ENCODE peak calls at places on chromosomes 11 and 22, in four cellular contexts. One of them, this sample, is unnamed.

GRCh38 chr11:126485021-126485781 is 129.7 kb downstream of the ST3GAL4 start:
- DNase-seq in H9: no peak
- DNase-seq in H1: no peak
- DNase-seq in IMR-90: peak; percentile 81
- DNase-seq in this sample: no peak

GRCh38 chr11:85663781-85664560 is 958 bp downstream of the CREBZF start:
- DNase-seq in IMR-90: peak; percentile 45
- DNase-seq in H1: no peak
- DNase-seq in H9: peak; percentile 64
- DNase-seq in this sample: peak; percentile 89

GRCh38 chr22:43777204-43777671 is 34.9 kb downstream of the EFCAB6 start:
- DNase-seq in H1: no peak
- DNase-seq in IMR-90: peak; percentile 91
- DNase-seq in H9: no peak
- DNase-seq in this sample: peak; percentile 5

GRCh38 chr22:20028855-20029549 is 8.1 kb downstream of the TANGO2 start:
- DNase-seq in IMR-90: no peak
- DNase-seq in H1: no peak
- DNase-seq in H9: no peak
- DNase-seq in this sample: no peak

GRCh38 chr22:35894464-35894878 is 134.2 kb downstream of the RBFOX2 start:
- DNase-seq in H1: no peak
- DNase-seq in IMR-90: no peak
- DNase-seq in H9: no peak
- DNase-seq in this sample: peak; percentile 45

GRCh38 chr22:33829549-33830280 is 90.6 kb downstream of the LARGE1 start:
- DNase-seq in H9: no peak
- DNase-seq in H1: no peak
- DNase-seq in IMR-90: no peak
- DNase-seq in this sample: peak; percentile 83

GRCh38 chr11:14015711-14016110 is 53.2 kb downstream of the SPON1 start:
- DNase-seq in H1: no peak
- DNase-seq in IMR-90: peak; percentile 81
- DNase-seq in H9: peak; percentile 46
- DNase-seq in this sample: peak; percentile 94

GRCh38 chr11:67345949-67346819 is 7.2 kb downstream of the POLD4 start:
- DNase-seq in IMR-90: peak; percentile 58
- DNase-seq in H1: no peak
- DNase-seq in H9: no peak
- DNase-seq in this sample: peak; percentile 68

GRCh38 chr11:84247931-84248330 is 961.8 kb upstream of the CCDC90B start:
- DNase-seq in H9: no peak
- DNase-seq in IMR-90: no peak
- DNase-seq in H1: no peak
- DNase-seq in this sample: no peak

GRCh38 chr11:28798286-28798685 is 690.1 kb downstream of the METTL15 start:
- DNase-seq in H9: no peak
- DNase-seq in IMR-90: no peak
- DNase-seq in H1: no peak
- DNase-seq in this sample: no peak

GRCh38 chr11:130246719-130247118 is 68.0 kb downstream of the ZBTB44 start:
- DNase-seq in H9: no peak
- DNase-seq in IMR-90: peak; percentile 77
- DNase-seq in H1: no peak
- DNase-seq in this sample: no peak

GRCh38 chr11:103543456-103543855 is 434.2 kb downstream of the DYNC2H1 start:
- DNase-seq in IMR-90: no peak
- DNase-seq in H1: no peak
- DNase-seq in H9: no peak
- DNase-seq in this sample: no peak

GRCh38 chr22:29457730-29458129 is 19.3 kb downstream of the RFPL1 start:
- DNase-seq in H9: peak; percentile 84
- DNase-seq in IMR-90: peak; percentile 37
- DNase-seq in H1: no peak
- DNase-seq in this sample: peak; percentile 93

GRCh38 chr22:39080993-39081513 is 4.0 kb downstream of the APOBEC3G start:
- DNase-seq in IMR-90: no peak
- DNase-seq in H1: no peak
- DNase-seq in H9: no peak
- DNase-seq in this sample: no peak

GRCh38 chr22:26597480-26597879 is 7.5 kb upstream of the TPST2 start:
- DNase-seq in H9: no peak
- DNase-seq in H1: no peak
- DNase-seq in IMR-90: no peak
- DNase-seq in this sample: no peak

GRCh38 chr22:39416319-39416718 is 16.7 kb downstream of the TAB1 start:
- DNase-seq in IMR-90: no peak
- DNase-seq in H1: no peak
- DNase-seq in H9: no peak
- DNase-seq in this sample: no peak

GRCh38 chr11:75867778-75868374 is 52.9 kb downstream of the UVRAG start:
- DNase-seq in H1: no peak
- DNase-seq in IMR-90: peak; percentile 62
- DNase-seq in H9: no peak
- DNase-seq in this sample: peak; percentile 30

GRCh38 chr11:103234974-103235373 is 125.7 kb downstream of the DYNC2H1 start:
- DNase-seq in H9: no peak
- DNase-seq in H1: no peak
- DNase-seq in IMR-90: peak; percentile 89
- DNase-seq in this sample: peak; percentile 8

GRCh38 chr11:65382036-65382803 is at the start of gene SLC25A45:
- DNase-seq in H9: peak; percentile 81
- DNase-seq in IMR-90: peak; percentile 99
- DNase-seq in H1: no peak
- DNase-seq in this sample: peak; percentile 94

GRCh38 chr11:65382804-65383368 is 440 bp upstream of the SLC25A45 start:
- DNase-seq in H9: peak; percentile 26
- DNase-seq in H1: no peak
- DNase-seq in IMR-90: no peak
- DNase-seq in this sample: no peak

GRCh38 chr11:65379698-65380459 is 2.6 kb downstream of the SLC25A45 start:
- DNase-seq in IMR-90: no peak
- DNase-seq in H1: no peak
- DNase-seq in H9: no peak
- DNase-seq in this sample: no peak

GRCh38 chr11:65380460-65381126 is 1.9 kb downstream of the SLC25A45 start:
- DNase-seq in IMR-90: no peak
- DNase-seq in H9: peak; percentile 62
- DNase-seq in H1: no peak
- DNase-seq in this sample: no peak

DNA sequence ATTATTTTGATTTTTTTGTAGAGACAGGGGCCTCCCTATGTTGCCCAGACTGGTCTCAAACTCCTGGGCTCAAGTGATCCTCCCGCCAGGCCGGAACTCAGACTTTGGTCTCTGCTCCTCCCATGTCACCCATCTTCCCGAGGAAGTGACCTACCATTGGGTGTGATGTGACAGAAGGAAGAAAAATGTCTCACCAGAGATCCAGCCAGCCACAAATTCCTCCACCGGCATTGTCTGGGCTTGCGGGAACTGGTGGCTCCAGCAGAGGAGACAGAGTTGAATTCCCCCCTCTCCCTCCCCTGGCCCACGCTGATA is 768 bp downstream of the SLC25A45 start:
- DNase-seq in H1: no peak
- DNase-seq in H9: no peak
- DNase-seq in IMR-90: no peak
- DNase-seq in this sample: peak; percentile 94
- H2BK15ac ChIP-seq in H1: no peak overlapping the region
- H2BK15ac ChIP-seq in H9: no peak overlapping the region
- H2BK15ac ChIP-seq in IMR-90: peak overlapping the region; percentile 87
- H2BK15ac ChIP-seq in this sample: no peak overlapping the region

GRCh38 chr11:42812408-42812807 is 499.4 kb upstream of the API5 start:
- DNase-seq in IMR-90: no peak
- DNase-seq in H9: no peak
- DNase-seq in H1: no peak
- DNase-seq in this sample: no peak
- H3K27ac ChIP-seq in IMR-90: no peak overlapping the region
- H3K27ac ChIP-seq in H9: no peak overlapping the region
- H3K27ac ChIP-seq in H1: no peak overlapping the region
- H3K27ac ChIP-seq in this sample: no peak overlapping the region

GRCh38 chr11:118706546-118706825 is 27.0 kb upstream of the TREH start:
- DNase-seq in H9: no peak
- DNase-seq in H1: no peak
- DNase-seq in IMR-90: no peak
- DNase-seq in this sample: no peak
- H4K5ac ChIP-seq in H9: no peak overlapping the region
- H4K5ac ChIP-seq in H1: no peak overlapping the region
- H4K5ac ChIP-seq in IMR-90: no peak overlapping the region
- H4K5ac ChIP-seq in this sample: no peak overlapping the region

DNA sequence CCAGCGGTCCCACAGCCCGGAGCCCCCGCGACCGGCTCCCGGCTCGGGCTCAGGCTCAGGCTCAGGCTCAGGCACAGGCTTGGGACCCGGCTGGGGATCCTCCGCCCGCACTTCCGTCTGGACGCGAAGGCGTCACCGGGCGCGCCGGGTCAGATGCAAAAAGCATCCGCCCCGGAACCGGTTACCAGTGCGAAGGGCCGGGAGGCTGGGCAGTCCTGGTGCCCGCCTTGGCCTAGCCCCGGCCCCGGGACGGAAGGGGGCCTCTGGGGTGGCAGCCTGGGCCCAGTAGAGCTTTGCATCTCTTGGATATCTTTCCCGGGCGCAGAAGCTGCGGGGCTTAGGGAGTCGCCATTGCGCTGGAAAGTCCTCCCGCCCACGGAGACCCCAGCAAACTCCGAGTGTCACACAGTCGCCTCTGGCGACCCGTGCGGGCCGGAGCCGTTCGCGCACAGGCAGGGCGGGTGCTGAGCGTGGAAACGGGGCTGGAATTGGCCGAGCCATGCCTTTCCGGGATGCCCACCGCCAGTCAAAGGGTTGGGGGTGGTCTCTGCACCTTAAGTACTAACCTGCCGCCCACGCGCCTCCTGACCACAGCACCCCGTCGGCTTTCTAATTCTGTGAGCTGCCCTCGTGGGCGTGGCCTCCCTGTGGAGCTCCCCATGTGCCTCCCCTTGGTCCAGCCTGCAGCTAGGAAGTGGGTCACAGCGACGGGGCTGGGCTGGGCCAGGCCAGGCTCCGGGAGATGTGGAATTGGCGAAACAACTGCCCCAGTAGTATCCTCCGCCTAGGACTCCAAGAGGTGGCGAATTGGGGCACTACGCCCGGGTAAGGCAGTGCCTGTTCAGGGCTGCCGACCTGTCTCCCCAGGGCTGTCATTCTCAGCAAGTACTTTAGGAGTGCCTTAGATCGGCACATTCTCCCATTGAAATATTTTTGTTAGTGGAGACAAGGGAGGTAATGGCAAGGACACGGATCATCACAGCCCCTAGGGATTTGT is at the start of gene TMEM9B:
- DNase-seq in IMR-90: peak; percentile 79
- DNase-seq in H1: peak; percentile 56
- DNase-seq in H9: peak; percentile 91
- DNase-seq in this sample: peak; percentile 94
- H2BK15ac ChIP-seq in IMR-90: peak within 1 kb of the TSS; percentile 9
- H2BK15ac ChIP-seq in H1: no peak within 1 kb of the TSS
- H2BK15ac ChIP-seq in H9: no peak within 1 kb of the TSS
- H2BK15ac ChIP-seq in this sample: no peak within 1 kb of the TSS

DNA sequence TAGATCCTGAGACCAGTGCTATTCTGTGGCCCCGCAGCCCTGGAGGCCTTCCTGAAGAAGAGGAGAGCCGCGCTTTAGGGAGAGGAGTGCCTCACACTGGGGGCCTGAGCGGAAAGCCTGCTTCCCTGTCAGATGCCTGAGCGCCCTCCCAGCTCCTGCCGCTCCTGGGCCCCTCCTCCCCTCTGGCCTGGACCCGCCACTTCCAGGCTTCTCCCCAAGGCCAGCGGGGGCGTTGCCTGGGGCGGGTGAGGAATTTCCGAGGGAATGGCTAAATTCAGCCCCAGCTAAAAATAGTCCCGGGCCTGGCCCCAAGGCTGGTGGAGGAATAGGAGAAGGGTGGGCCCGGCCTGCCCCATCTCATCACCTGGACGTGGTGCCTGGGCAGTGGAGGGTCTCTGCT is 15.4 kb downstream of the ARHGEF17 start:
- DNase-seq in H1: no peak
- DNase-seq in H9: peak; percentile 84
- DNase-seq in IMR-90: peak; percentile 77
- DNase-seq in this sample: peak; percentile 89
- H3K27ac ChIP-seq in H1: no peak overlapping the region
- H3K27ac ChIP-seq in H9: no peak overlapping the region
- H3K27ac ChIP-seq in IMR-90: peak overlapping the region; percentile 98
- H3K27ac ChIP-seq in this sample: peak overlapping the region; percentile 35

GRCh38 chr11:72314600-72315386 is 70.8 kb upstream of the PHOX2A start:
- DNase-seq in H9: peak; percentile 47
- DNase-seq in H1: no peak
- DNase-seq in IMR-90: no peak
- DNase-seq in this sample: peak; percentile 29
- H4K5ac ChIP-seq in H9: no peak overlapping the region
- H4K5ac ChIP-seq in H1: no peak overlapping the region
- H4K5ac ChIP-seq in IMR-90: no peak overlapping the region
- H4K5ac ChIP-seq in this sample: no peak overlapping the region

DNA sequence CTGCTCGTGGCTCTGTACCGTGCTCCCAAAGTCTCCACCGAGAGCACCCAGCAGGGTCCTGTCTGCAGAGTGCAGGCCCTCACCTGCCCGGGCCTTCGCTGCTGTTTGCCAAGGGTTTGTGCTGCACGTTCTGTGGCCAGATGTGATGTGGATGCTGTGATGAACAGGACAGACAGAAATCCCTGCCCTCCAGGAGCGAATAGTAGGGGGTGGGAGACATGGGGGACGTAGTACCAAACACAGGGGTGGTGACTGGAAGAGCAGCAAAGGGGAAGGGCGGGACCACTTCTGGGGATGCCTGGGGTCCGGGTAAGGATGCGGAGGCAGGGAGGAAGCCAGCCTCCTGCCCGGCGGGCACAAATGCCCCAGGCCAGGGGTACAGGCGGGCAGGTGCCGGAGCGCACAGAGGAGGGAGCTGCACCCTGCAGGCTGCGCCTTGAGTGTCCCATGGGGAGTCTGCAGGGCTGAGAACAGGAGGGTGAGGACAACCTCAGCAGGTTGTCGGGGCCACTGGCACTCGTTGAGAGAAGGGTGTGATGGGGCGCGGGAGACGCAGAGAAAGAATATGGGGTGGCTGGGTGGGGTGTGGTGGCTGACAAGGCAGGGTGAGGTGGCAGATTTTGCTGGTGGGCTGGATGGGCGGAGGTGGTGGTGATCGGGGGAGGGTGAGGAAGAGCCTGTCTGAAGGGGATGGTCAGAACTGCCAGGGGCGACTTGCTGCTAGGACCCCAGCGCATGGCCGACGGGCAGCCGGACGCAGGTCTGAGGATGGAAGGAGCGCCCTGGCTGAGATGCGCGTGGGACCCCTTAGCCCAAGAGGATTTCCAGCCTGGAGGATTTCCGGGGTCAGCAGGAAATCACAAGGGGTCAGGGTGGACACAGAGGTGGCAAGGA is 16.3 kb upstream of the CTSD start:
- DNase-seq in H1: no peak
- DNase-seq in IMR-90: no peak
- DNase-seq in H9: peak; percentile 25
- DNase-seq in this sample: no peak
- H2BK15ac ChIP-seq in H1: no peak overlapping the region
- H2BK15ac ChIP-seq in IMR-90: no peak overlapping the region
- H2BK15ac ChIP-seq in H9: no peak overlapping the region
- H2BK15ac ChIP-seq in this sample: no peak overlapping the region